ENCODE peak calls at places on chromosomes 11 and 22, in nine cellular contexts. One of them, this sample, is unnamed.

GRCh38 chr11:128624269-128625170 is 37.2 kb upstream of the ETS1 start:
- DNase-seq in WERI-Rb-1: no peak
- DNase-seq in neural progenitor cell: no peak
- DNase-seq in fibroblast of lung: no peak
- DNase-seq in CD8-positive, alpha-beta memory T cell: peak
- DNase-seq in GM23248: no peak
- DNase-seq in caudate nucleus: no peak
- DNase-seq in body of pancreas: peak
- DNase-seq in cardiac muscle cell: no peak
- DNase-seq in this sample: no peak

GRCh38 chr11:82315093-82315492 is 418.6 kb downstream of the FAM181B start:
- DNase-seq in WERI-Rb-1: peak
- DNase-seq in neural progenitor cell: peak
- DNase-seq in fibroblast of lung: no peak
- DNase-seq in CD8-positive, alpha-beta memory T cell: no peak
- DNase-seq in GM23248: peak
- DNase-seq in caudate nucleus: no peak
- DNase-seq in body of pancreas: peak
- DNase-seq in cardiac muscle cell: peak
- DNase-seq in this sample: no peak

GRCh38 chr11:44632466-44633123 is 67.1 kb downstream of the CD82 start:
- DNase-seq in WERI-Rb-1: peak
- DNase-seq in neural progenitor cell: peak
- DNase-seq in fibroblast of lung: no peak
- DNase-seq in CD8-positive, alpha-beta memory T cell: peak
- DNase-seq in GM23248: peak
- DNase-seq in caudate nucleus: no peak
- DNase-seq in body of pancreas: peak
- DNase-seq in cardiac muscle cell: peak
- DNase-seq in this sample: peak

GRCh38 chr22:22395230-22395629 is 113.3 kb downstream of the ZNF280B start:
- DNase-seq in WERI-Rb-1: no peak
- DNase-seq in neural progenitor cell: no peak
- DNase-seq in fibroblast of lung: no peak
- DNase-seq in CD8-positive, alpha-beta memory T cell: no peak
- DNase-seq in GM23248: no peak
- DNase-seq in caudate nucleus: no peak
- DNase-seq in body of pancreas: no peak
- DNase-seq in cardiac muscle cell: no peak
- DNase-seq in this sample: no peak

GRCh38 chr11:77199346-77199745 is 71.3 kb downstream of the MYO7A start:
- DNase-seq in WERI-Rb-1: no peak
- DNase-seq in neural progenitor cell: no peak
- DNase-seq in fibroblast of lung: no peak
- DNase-seq in CD8-positive, alpha-beta memory T cell: no peak
- DNase-seq in GM23248: no peak
- DNase-seq in caudate nucleus: no peak
- DNase-seq in body of pancreas: no peak
- DNase-seq in cardiac muscle cell: no peak
- DNase-seq in this sample: no peak

GRCh38 chr11:88421530-88421929 is 84.0 kb upstream of the CTSC start:
- DNase-seq in WERI-Rb-1: no peak
- DNase-seq in neural progenitor cell: peak
- DNase-seq in fibroblast of lung: no peak
- DNase-seq in CD8-positive, alpha-beta memory T cell: no peak
- DNase-seq in GM23248: peak
- DNase-seq in caudate nucleus: no peak
- DNase-seq in body of pancreas: no peak
- DNase-seq in cardiac muscle cell: no peak
- DNase-seq in this sample: no peak

GRCh38 chr11:93484716-93485115 is 58.5 kb downstream of the SMCO4 start:
- DNase-seq in WERI-Rb-1: no peak
- DNase-seq in neural progenitor cell: no peak
- DNase-seq in fibroblast of lung: peak
- DNase-seq in CD8-positive, alpha-beta memory T cell: no peak
- DNase-seq in GM23248: peak
- DNase-seq in caudate nucleus: no peak
- DNase-seq in body of pancreas: no peak
- DNase-seq in cardiac muscle cell: no peak
- DNase-seq in this sample: no peak

GRCh38 chr22:45262195-45262930 is 21.7 kb upstream of the KIAA0930 start:
- DNase-seq in WERI-Rb-1: no peak
- DNase-seq in neural progenitor cell: no peak
- DNase-seq in fibroblast of lung: no peak
- DNase-seq in CD8-positive, alpha-beta memory T cell: no peak
- DNase-seq in GM23248: no peak
- DNase-seq in caudate nucleus: no peak
- DNase-seq in body of pancreas: no peak
- DNase-seq in cardiac muscle cell: no peak
- DNase-seq in this sample: no peak

GRCh38 chr22:29072979-29073617 is at the start of gene KREMEN1:
- DNase-seq in WERI-Rb-1: no peak
- DNase-seq in neural progenitor cell: peak
- DNase-seq in fibroblast of lung: no peak
- DNase-seq in CD8-positive, alpha-beta memory T cell: peak
- DNase-seq in GM23248: no peak
- DNase-seq in caudate nucleus: no peak
- DNase-seq in body of pancreas: no peak
- DNase-seq in cardiac muscle cell: no peak
- DNase-seq in this sample: no peak

GRCh38 chr11:16788141-16789060 is 50.0 kb downstream of the C11orf58 start:
- DNase-seq in WERI-Rb-1: peak
- DNase-seq in neural progenitor cell: peak
- DNase-seq in fibroblast of lung: peak
- DNase-seq in CD8-positive, alpha-beta memory T cell: peak
- DNase-seq in GM23248: peak
- DNase-seq in caudate nucleus: peak
- DNase-seq in body of pancreas: peak
- DNase-seq in cardiac muscle cell: peak
- DNase-seq in this sample: peak

GRCh38 chr22:29663230-29663826 is 56.5 kb upstream of the CABP7 start:
- DNase-seq in WERI-Rb-1: no peak
- DNase-seq in neural progenitor cell: no peak
- DNase-seq in fibroblast of lung: peak
- DNase-seq in CD8-positive, alpha-beta memory T cell: no peak
- DNase-seq in GM23248: no peak
- DNase-seq in caudate nucleus: no peak
- DNase-seq in body of pancreas: no peak
- DNase-seq in cardiac muscle cell: no peak
- DNase-seq in this sample: no peak

GRCh38 chr22:23579870-23580585 is at the start of gene IGLL1:
- DNase-seq in WERI-Rb-1: no peak
- DNase-seq in neural progenitor cell: no peak
- DNase-seq in fibroblast of lung: no peak
- DNase-seq in CD8-positive, alpha-beta memory T cell: no peak
- DNase-seq in GM23248: no peak
- DNase-seq in caudate nucleus: no peak
- DNase-seq in body of pancreas: no peak
- DNase-seq in cardiac muscle cell: no peak
- DNase-seq in this sample: no peak

GRCh38 chr11:79087957-79088318 is 352.9 kb downstream of the TENM4 start:
- DNase-seq in WERI-Rb-1: no peak
- DNase-seq in neural progenitor cell: no peak
- DNase-seq in fibroblast of lung: peak
- DNase-seq in CD8-positive, alpha-beta memory T cell: no peak
- DNase-seq in GM23248: no peak
- DNase-seq in caudate nucleus: no peak
- DNase-seq in body of pancreas: no peak
- DNase-seq in cardiac muscle cell: peak
- DNase-seq in this sample: no peak

GRCh38 chr11:47466701-47467250 is 17.8 kb upstream of the RAPSN start:
- DNase-seq in WERI-Rb-1: peak
- DNase-seq in neural progenitor cell: peak
- DNase-seq in fibroblast of lung: peak
- DNase-seq in CD8-positive, alpha-beta memory T cell: no peak
- DNase-seq in GM23248: peak
- DNase-seq in caudate nucleus: peak
- DNase-seq in body of pancreas: peak
- DNase-seq in cardiac muscle cell: no peak
- DNase-seq in this sample: peak

GRCh38 chr11:74468521-74469280 is 1.4 kb upstream of the KCNE3 start:
- DNase-seq in WERI-Rb-1: no peak
- DNase-seq in neural progenitor cell: no peak
- DNase-seq in fibroblast of lung: no peak
- DNase-seq in CD8-positive, alpha-beta memory T cell: no peak
- DNase-seq in GM23248: peak
- DNase-seq in caudate nucleus: no peak
- DNase-seq in body of pancreas: no peak
- DNase-seq in cardiac muscle cell: no peak
- DNase-seq in this sample: no peak

GRCh38 chr11:2881974-2882362 is 3.6 kb downstream of the CDKN1C start:
- DNase-seq in WERI-Rb-1: no peak
- DNase-seq in neural progenitor cell: no peak
- DNase-seq in fibroblast of lung: no peak
- DNase-seq in CD8-positive, alpha-beta memory T cell: no peak
- DNase-seq in GM23248: no peak
- DNase-seq in caudate nucleus: no peak
- DNase-seq in body of pancreas: no peak
- DNase-seq in cardiac muscle cell: no peak
- DNase-seq in this sample: no peak

GRCh38 chr11:66006891-66007176 is 4.5 kb downstream of the BANF1 start:
- DNase-seq in WERI-Rb-1: no peak
- DNase-seq in neural progenitor cell: no peak
- DNase-seq in fibroblast of lung: no peak
- DNase-seq in CD8-positive, alpha-beta memory T cell: no peak
- DNase-seq in GM23248: no peak
- DNase-seq in caudate nucleus: no peak
- DNase-seq in body of pancreas: no peak
- DNase-seq in cardiac muscle cell: no peak
- DNase-seq in this sample: no peak

GRCh38 chr11:36186340-36186739 is 102.9 kb downstream of the COMMD9 start:
- DNase-seq in WERI-Rb-1: no peak
- DNase-seq in neural progenitor cell: no peak
- DNase-seq in fibroblast of lung: peak
- DNase-seq in CD8-positive, alpha-beta memory T cell: no peak
- DNase-seq in GM23248: peak
- DNase-seq in caudate nucleus: no peak
- DNase-seq in body of pancreas: no peak
- DNase-seq in cardiac muscle cell: no peak
- DNase-seq in this sample: no peak
- H3K27ac ChIP-seq in WERI-Rb-1: no peak
- H3K27ac ChIP-seq in neural progenitor cell: no peak
- H3K27ac ChIP-seq in fibroblast of lung: no peak
- H3K27ac ChIP-seq in CD8-positive, alpha-beta memory T cell: no peak
- H3K27ac ChIP-seq in GM23248: no peak
- H3K27ac ChIP-seq in caudate nucleus: no peak
- H3K27ac ChIP-seq in body of pancreas: no peak
- H3K27ac ChIP-seq in cardiac muscle cell: no peak
- H3K27ac ChIP-seq in this sample: no peak

DNA sequence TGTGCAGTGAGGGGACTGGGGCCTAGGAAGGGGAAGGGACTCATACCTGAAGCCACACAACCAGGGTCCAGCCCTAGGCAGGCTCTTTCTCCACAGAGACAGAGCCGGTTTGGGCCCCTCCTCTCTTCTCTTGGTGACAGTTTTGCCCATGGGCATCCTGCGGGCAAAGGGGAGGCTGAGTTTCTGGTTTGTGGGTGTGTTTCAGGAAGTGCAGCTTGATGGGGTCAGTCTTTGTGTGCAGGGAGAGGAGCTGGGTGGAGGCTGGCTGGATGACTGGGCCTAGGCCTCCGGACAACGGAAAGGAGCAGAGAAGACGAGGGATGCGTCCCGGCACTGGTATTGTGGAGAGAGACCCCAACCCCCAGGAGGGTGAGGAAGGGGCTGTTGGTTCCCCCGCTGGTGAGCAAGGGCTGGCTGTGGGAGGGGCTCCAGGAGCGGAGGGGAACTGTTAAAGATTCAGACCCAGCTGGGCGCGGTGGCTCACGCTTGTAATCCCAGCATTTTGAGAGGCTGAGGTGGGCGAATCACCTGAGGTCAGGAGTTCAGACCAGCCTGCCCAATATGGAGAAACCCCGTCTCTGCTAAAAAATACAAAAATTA is 23.4 kb upstream of the CELSR1 start:
- DNase-seq in WERI-Rb-1: no peak
- DNase-seq in neural progenitor cell: no peak
- DNase-seq in fibroblast of lung: no peak
- DNase-seq in CD8-positive, alpha-beta memory T cell: no peak
- DNase-seq in GM23248: no peak
- DNase-seq in caudate nucleus: no peak
- DNase-seq in body of pancreas: no peak
- DNase-seq in cardiac muscle cell: no peak
- DNase-seq in this sample: no peak
- H3K27ac ChIP-seq in WERI-Rb-1: no peak
- H3K27ac ChIP-seq in neural progenitor cell: no peak
- H3K27ac ChIP-seq in fibroblast of lung: no peak
- H3K27ac ChIP-seq in CD8-positive, alpha-beta memory T cell: no peak
- H3K27ac ChIP-seq in GM23248: no peak
- H3K27ac ChIP-seq in caudate nucleus: no peak
- H3K27ac ChIP-seq in body of pancreas: no peak
- H3K27ac ChIP-seq in cardiac muscle cell: no peak
- H3K27ac ChIP-seq in this sample: no peak

GRCh38 chr11:12287009-12287373 is 90.4 kb upstream of the PARVA start:
- DNase-seq in WERI-Rb-1: no peak
- DNase-seq in neural progenitor cell: no peak
- DNase-seq in fibroblast of lung: peak
- DNase-seq in CD8-positive, alpha-beta memory T cell: no peak
- DNase-seq in GM23248: peak
- DNase-seq in caudate nucleus: no peak
- DNase-seq in body of pancreas: no peak
- DNase-seq in cardiac muscle cell: no peak
- DNase-seq in this sample: no peak
- H3K27ac ChIP-seq in WERI-Rb-1: no peak
- H3K27ac ChIP-seq in neural progenitor cell: no peak
- H3K27ac ChIP-seq in fibroblast of lung: peak
- H3K27ac ChIP-seq in CD8-positive, alpha-beta memory T cell: no peak
- H3K27ac ChIP-seq in GM23248: peak
- H3K27ac ChIP-seq in caudate nucleus: no peak
- H3K27ac ChIP-seq in body of pancreas: peak
- H3K27ac ChIP-seq in cardiac muscle cell: no peak
- H3K27ac ChIP-seq in this sample: no peak

DNA sequence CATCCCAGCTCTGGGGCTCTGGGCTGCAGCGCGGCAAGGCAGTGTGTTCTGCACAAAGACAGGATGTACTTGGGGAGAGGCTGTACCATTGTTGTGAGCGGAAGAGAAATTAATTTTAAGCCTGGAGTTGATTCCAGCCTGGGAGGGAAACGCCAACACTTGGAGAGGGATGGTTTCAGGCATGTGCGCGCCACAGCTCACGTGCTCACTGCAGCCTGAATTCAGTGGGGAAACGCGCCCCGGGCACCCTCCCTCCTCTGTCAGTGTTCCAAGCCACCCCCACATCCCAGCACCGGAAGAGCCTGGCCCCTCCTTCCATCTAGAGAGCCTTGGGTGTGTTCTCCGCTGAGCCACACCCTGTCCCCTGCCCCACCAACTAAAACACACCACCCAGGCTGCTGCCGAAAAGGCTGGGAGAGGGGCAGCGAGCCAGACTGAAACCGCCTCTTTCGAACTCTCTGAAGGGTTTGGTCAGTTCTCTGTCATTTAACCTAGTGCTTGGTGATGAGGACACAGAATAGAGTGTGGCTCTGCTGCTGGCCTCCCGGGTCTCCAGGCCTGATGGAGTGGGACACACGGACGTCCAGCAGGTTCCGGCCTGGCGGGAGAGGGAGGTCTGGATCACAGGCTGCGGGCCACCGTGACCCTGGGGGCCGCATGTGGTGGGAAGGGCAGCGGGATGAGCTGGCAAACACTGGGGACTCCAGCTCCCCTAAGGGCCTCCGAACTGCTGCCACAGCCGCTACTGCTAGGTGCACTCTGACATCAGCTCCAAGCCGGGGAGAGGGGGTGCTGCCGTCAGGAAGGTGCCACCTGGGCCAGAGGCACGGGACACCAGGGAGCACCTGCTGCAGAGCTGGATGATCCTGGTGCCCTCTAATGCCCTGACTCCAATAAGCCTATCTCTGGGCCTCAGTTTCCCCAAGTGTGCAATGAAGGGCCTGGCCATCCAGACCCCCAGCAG is 230.8 kb downstream of the CTTN start:
- DNase-seq in WERI-Rb-1: no peak
- DNase-seq in neural progenitor cell: no peak
- DNase-seq in fibroblast of lung: no peak
- DNase-seq in CD8-positive, alpha-beta memory T cell: no peak
- DNase-seq in GM23248: no peak
- DNase-seq in caudate nucleus: peak
- DNase-seq in body of pancreas: no peak
- DNase-seq in cardiac muscle cell: no peak
- DNase-seq in this sample: no peak
- H3K27ac ChIP-seq in WERI-Rb-1: no peak
- H3K27ac ChIP-seq in neural progenitor cell: no peak
- H3K27ac ChIP-seq in fibroblast of lung: no peak
- H3K27ac ChIP-seq in CD8-positive, alpha-beta memory T cell: no peak
- H3K27ac ChIP-seq in GM23248: no peak
- H3K27ac ChIP-seq in caudate nucleus: peak
- H3K27ac ChIP-seq in body of pancreas: no peak
- H3K27ac ChIP-seq in cardiac muscle cell: no peak
- H3K27ac ChIP-seq in this sample: no peak